ENCODE peak calls at places on chromosome 18, in five cellular contexts. A is suprapubic skin; B is CD8-positive, alpha-beta memory T cell; E is adipocyte; L is mucosa of descending colon. N is an unnamed sample. For H3K4me1, the result is how much of the 10 kb centered on the place peaks cover.

GRCh38 chr18:46152808-46153617 is 48.8 kb downstream of the HAUS1 start:
- DNase-seq in E (no peak), A (no peak), B (no peak), L (no peak), N (no peak)

GRCh38 chr18:49691177-49691608 is 122.1 kb downstream of the ACAA2 start:
- DNase-seq in L (no peak), A (no peak), E (peak), B (no peak), N (no peak)

GRCh38 chr18:56563568-56563967 is 74.8 kb downstream of the TXNL1 start:
- DNase-seq in A (no peak), E (no peak), B (no peak), L (no peak), N (no peak)

GRCh38 chr18:75273817-75274216 is 63.2 kb downstream of the TSHZ1 start:
- DNase-seq in A (no peak), L (no peak), E (no peak), B (no peak), N (no peak)

GRCh38 chr18:58095251-58095650 is 51.2 kb downstream of the NEDD4L start:
- DNase-seq in B (no peak), E (no peak), L (no peak), A (no peak), N (no peak)

GRCh38 chr18:8175486-8176061 is 433.7 kb upstream of the RAB12 start:
- DNase-seq in A (no peak), B (no peak), L (no peak), E (no peak), N (no peak)

GRCh38 chr18:73881396-73881795 is 266.2 kb downstream of the FBXO15 start:
- DNase-seq in L (no peak), E (peak), A (no peak), B (no peak), N (no peak)

GRCh38 chr18:42174909-42175308 is 219.9 kb downstream of the PIK3C3 start:
- DNase-seq in B (no peak), L (no peak), A (no peak), E (no peak), N (peak)

GRCh38 chr18:50163505-50163904 is 31.4 kb downstream of the MYO5B start:
- DNase-seq in E (no peak), L (no peak), B (no peak), A (no peak), N (no peak)

GRCh38 chr18:8778386-8778785 is 73.0 kb downstream of the MTCL1 start:
- DNase-seq in B (no peak), L (no peak), A (no peak), E (no peak), N (no peak)

GRCh38 chr18:26965206-26965605 is 99.7 kb upstream of the AQP4 start:
- DNase-seq in A (no peak), L (no peak), B (no peak), E (no peak), N (no peak)

GRCh38 chr18:69647695-69648094 is 247.0 kb downstream of the DOK6 start:
- DNase-seq in L (no peak), E (no peak), B (no peak), A (no peak), N (no peak)

GRCh38 chr18:25503567-25504081 is 151.7 kb upstream of the ZNF521 start:
- DNase-seq in B (no peak), A (no peak), L (peak), E (peak), N (peak)

GRCh38 chr18:22682720-22683119 is 250.4 kb upstream of the RBBP8 start:
- DNase-seq in A (no peak), E (no peak), B (no peak), L (no peak), N (no peak)

GRCh38 chr18:22681912-22682311 is 251.2 kb upstream of the RBBP8 start:
- DNase-seq in A (no peak), B (no peak), E (no peak), L (no peak), N (no peak)

GRCh38 chr18:22684268-22684667 is 248.9 kb upstream of the RBBP8 start:
- DNase-seq in L (no peak), A (no peak), E (no peak), B (no peak), N (no peak)

GRCh38 chr18:22683786-22684185 is 249.3 kb upstream of the RBBP8 start:
- DNase-seq in E (no peak), B (no peak), A (no peak), L (peak), N (no peak)

GRCh38 chr18:22683196-22683676 is 249.9 kb upstream of the RBBP8 start:
- DNase-seq in A (no peak), E (peak), L (peak), B (no peak), N (peak)
- H3K4me1 ChIP-seq in A (under half), E (under half), L (under half), B (under half), N (under half)

GRCh38 chr18:13296868-13297574 is 78.5 kb downstream of the LDLRAD4 start:
- DNase-seq in B (no peak), L (no peak), E (no peak), A (no peak), N (no peak)

GRCh38 chr18:13291745-13292447 is 73.3 kb downstream of the LDLRAD4 start:
- DNase-seq in B (no peak), A (no peak), E (no peak), L (no peak), N (no peak)

GRCh38 chr18:13292736-13293135 is 74.2 kb downstream of the LDLRAD4 start:
- DNase-seq in A (no peak), B (no peak), L (no peak), E (no peak), N (no peak)

GRCh38 chr18:13295894-13296293 is 77.3 kb downstream of the LDLRAD4 start:
- DNase-seq in E (no peak), L (no peak), B (no peak), A (no peak), N (no peak)

DNA sequence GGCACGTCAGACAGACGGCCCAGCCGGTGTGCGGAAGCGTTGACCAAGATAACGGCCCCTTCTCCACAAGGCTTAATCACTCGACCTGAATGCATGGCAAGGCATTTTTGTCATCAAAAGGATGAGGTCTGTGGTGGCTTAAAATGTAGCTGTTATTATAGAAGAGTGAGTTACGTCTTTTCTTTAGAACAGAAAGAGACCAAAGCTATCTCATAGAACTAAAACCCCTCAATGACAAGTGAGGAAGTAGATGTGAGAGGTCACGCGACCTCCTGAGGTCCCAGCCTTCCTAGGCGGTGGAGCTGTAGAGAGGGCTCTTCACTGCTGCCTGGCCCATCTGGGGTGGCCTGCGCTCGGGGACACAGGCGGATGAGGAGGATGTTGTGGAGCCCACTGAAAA is 75.7 kb downstream of the LDLRAD4 start:
- DNase-seq in L (no peak), E (no peak), B (no peak), A (no peak), N (no peak)
- H3K4me1 ChIP-seq in L (under half), E (under half), B (under half), A (under half), N (under half)

GRCh38 chr18:47919916-47920315 is 10.5 kb downstream of the SMAD2 start:
- DNase-seq in B (no peak), E (no peak), L (no peak), A (no peak), N (no peak)
- H3K4me1 ChIP-seq in B (half or more), E (under half), L (under half), A (under half), N (under half)

DNA sequence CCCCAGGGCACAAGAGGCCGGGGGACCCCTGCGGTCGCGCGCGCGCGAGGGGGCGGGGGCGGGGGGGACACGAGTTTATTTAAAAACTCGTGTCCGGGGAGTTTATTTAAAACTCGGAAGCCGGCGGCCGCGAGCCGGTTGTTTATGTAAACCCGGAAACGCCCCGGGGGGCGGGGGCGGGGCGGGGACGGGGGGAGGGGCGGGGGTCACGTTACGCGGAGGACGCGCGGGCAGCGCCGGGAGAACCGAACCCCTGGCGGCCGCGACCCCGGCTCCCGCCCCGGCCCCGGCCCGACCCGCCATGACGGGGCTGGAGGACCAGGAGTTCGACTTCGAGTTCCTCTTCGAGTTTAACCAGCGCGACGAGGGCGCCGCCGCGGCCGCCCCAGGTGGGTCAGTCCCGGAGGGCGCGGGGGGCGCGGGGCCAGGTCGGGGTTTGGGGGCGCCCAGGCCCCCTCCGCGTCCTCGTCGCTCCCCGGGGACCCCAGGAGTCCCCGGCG is 4.4 kb downstream of the NFATC1 start:
- DNase-seq in E (peak), L (peak), A (no peak), B (peak), N (peak)
- H3K4me1 ChIP-seq in E (under half), L (under half), A (half or more), B (under half), N (under half)

GRCh38 chr18:3458952-3459853 is 9.2 kb downstream of the TGIF1 start:
- DNase-seq in L (no peak), E (peak), B (no peak), A (no peak), N (no peak)
- H3K4me1 ChIP-seq in L (under half), E (under half), B (under half), A (under half), N (under half)

DNA sequence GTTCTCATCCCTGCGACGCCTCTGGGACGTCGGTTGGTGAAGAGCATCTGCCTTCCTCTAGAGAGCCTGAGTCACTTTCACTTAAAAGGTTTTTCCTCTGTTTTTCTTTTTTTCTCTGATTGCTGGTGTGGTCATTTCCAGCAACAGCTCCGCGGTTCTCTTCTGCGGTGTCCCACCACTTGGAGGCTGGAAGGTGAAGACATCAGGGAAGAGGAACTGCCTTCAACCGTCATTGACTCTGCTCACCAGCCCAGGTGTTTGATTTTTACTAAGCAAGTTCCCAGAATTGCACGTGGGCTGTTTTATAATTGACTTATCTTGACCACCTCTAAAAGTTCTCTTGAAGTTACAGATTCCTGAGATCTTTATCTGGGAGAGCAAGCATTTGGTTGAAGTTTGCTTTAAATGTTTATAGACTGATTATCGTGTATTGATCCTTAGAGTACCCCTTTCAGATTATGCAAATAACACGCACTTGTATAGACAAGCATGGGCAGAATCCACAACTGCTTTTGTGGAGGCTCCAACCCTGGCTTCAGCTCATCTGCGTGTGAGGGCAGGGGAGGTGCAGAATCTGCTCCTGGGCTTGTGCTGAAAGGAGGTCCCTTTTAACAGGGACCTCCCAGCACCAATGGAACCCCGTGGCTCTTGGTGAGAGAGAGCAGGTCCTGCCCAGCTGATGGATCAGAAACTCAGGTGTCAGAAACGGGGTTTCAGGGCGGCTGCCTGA is 3.5 kb downstream of the CTDP1 start:
- DNase-seq in L (no peak), A (no peak), B (no peak), E (no peak), N (no peak)
- H3K4me1 ChIP-seq in L (under half), A (under half), B (half or more), E (under half), N (under half)

DNA sequence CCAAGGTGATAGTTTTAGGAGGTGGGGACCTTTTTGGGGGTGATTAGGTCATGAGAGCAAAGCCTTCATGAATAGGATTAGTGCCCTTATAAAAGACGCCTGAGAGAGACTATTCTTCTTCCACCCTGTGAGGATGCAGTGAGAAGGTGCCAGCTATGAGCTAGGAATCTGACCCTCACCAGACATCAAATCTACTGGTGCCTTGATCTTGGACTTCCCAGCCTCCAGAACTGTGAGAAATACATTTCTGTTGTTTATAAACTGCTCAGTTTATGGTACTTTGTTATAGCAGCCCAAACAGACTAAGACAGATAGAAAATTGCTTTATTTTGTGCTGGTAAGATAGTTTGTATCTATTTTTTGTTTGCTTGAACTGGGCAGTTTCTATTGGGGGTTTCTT is 40.1 kb downstream of the PHLPP1 start:
- DNase-seq in A (no peak), E (no peak), B (no peak), L (no peak), N (no peak)
- H3K4me1 ChIP-seq in A (under half), E (under half), B (under half), L (under half), N (under half)

GRCh38 chr18:21366896-21367295 is 124.9 kb downstream of the GREB1L start:
- DNase-seq in L (no peak), E (no peak), A (no peak), B (no peak), N (no peak)
- H3K4me1 ChIP-seq in L (under half), E (under half), A (under half), B (under half), N (under half)

GRCh38 chr18:67634631-67635338 is 118.3 kb upstream of the DSEL start:
- DNase-seq in B (no peak), L (no peak), E (no peak), A (no peak), N (no peak)
- H3K4me1 ChIP-seq in B (under half), L (under half), E (under half), A (under half), N (under half)

N was measured in A673.